ENCODE peak calls at places on chromosomes 13 and 19, in seven cellular contexts. B is neuronal stem cell, J is IMR-90, O is mesenchymal stem cell, P is mesendoderm, U is H1, G is trophoblast cell. D is an unnamed sample.

GRCh38 chr19:35830986-35831385 is 18.3 kb upstream of the PRODH2 start:
- DNase-seq in J (no peak), U (no peak), G (no peak), P (no peak), O (no peak), B (no peak), D (no peak)

GRCh38 chr13:111505175-111505777 is 184.8 kb downstream of the TEX29 start:
- DNase-seq in G (no peak), B (peak), P (peak), U (peak), J (no peak), O (no peak), D (peak)

GRCh38 chr19:46926201-46927071 is 65.6 kb downstream of the ARHGAP35 start:
- DNase-seq in B (no peak), G (no peak), J (no peak), P (no peak), U (no peak), O (no peak), D (no peak)

GRCh38 chr19:50432658-50433057 is at the start of gene MYBPC2:
- DNase-seq in U (no peak), P (no peak), J (no peak), O (no peak), G (peak), B (no peak), D (no peak)

GRCh38 chr13:40553356-40553755 is 113.1 kb downstream of the FOXO1 start:
- DNase-seq in J (no peak), G (no peak), B (no peak), O (no peak), U (no peak), P (no peak), D (no peak)

GRCh38 chr19:34555447-34555846 is 73.9 kb downstream of the WTIP start:
- DNase-seq in U (no peak), O (no peak), J (no peak), P (peak), B (no peak), G (peak), D (peak)

GRCh38 chr13:30119476-30119875 is 187.9 kb downstream of the KATNAL1 start:
- DNase-seq in U (no peak), P (no peak), J (peak), B (no peak), O (peak), G (peak), D (no peak)

GRCh38 chr13:32121316-32121715 is 89.7 kb downstream of the FRY start:
- DNase-seq in U (no peak), P (no peak), B (no peak), O (no peak), G (no peak), J (no peak), D (no peak)

GRCh38 chr13:66114127-66114526 is 1116.0 kb downstream of the PCDH9 start:
- DNase-seq in G (no peak), U (no peak), B (no peak), O (no peak), P (no peak), J (peak), D (no peak)

GRCh38 chr13:110702591-110703526 is 3.1 kb downstream of the CARS2 start:
- DNase-seq in O (peak), J (peak), P (no peak), B (no peak), G (no peak), U (no peak), D (no peak)

GRCh38 chr13:59480857-59481256 is 682.9 kb downstream of the DIAPH3 start:
- DNase-seq in U (no peak), O (no peak), B (no peak), P (no peak), J (no peak), G (no peak), D (no peak)

GRCh38 chr19:30117636-30118145 is 175.7 kb downstream of the URI1 start:
- DNase-seq in O (no peak), J (no peak), G (no peak), B (no peak), U (no peak), P (no peak), D (no peak)

GRCh38 chr13:111486331-111486730 is 165.9 kb downstream of the TEX29 start:
- DNase-seq in O (no peak), U (no peak), B (no peak), P (no peak), J (no peak), G (no peak), D (no peak)

GRCh38 chr19:46040952-46041500 is at the start of gene IGFL4:
- DNase-seq in J (no peak), G (no peak), P (no peak), B (no peak), O (no peak), U (no peak), D (no peak)

GRCh38 chr19:11278670-11279069 is 16.3 kb upstream of the DOCK6 start:
- DNase-seq in O (peak), B (no peak), G (no peak), U (no peak), J (no peak), P (peak), D (no peak)

GRCh38 chr13:28575200-28575599 is 80.3 kb upstream of the FLT1 start:
- DNase-seq in B (no peak), P (no peak), G (peak), J (no peak), O (no peak), U (no peak), D (no peak)

GRCh38 chr13:44230071-44230470 is 143.6 kb upstream of the SERP2 start:
- DNase-seq in G (peak), U (no peak), P (no peak), O (peak), B (no peak), J (peak), D (no peak)

GRCh38 chr19:6229951-6230712 is 49.6 kb downstream of the MLLT1 start:
- DNase-seq in J (no peak), U (no peak), P (no peak), G (no peak), B (no peak), O (no peak), D (no peak)

GRCh38 chr13:113734826-113735125 is 24.2 kb upstream of the TMEM255B start:
- DNase-seq in U (no peak), G (no peak), B (no peak), J (no peak), P (no peak), O (no peak), D (no peak)

GRCh38 chr13:99384468-99384867 is 77.3 kb upstream of the GPR183 start:
- DNase-seq in O (no peak), J (no peak), G (no peak), U (no peak), P (no peak), B (no peak), D (peak)

GRCh38 chr19:41321600-41322270 is 11.8 kb downstream of the CCDC97 start:
- DNase-seq in U (peak), J (peak), O (peak), G (peak), P (peak), B (peak), D (peak)

GRCh38 chr19:39405930-39406655 is 554 bp upstream of the ZFP36 start:
- DNase-seq in O (peak), U (no peak), J (no peak), G (peak), P (no peak), B (no peak), D (peak)

GRCh38 chr13:110113284-110113764 is 193.6 kb downstream of the COL4A1 start:
- DNase-seq in U (no peak), J (peak), O (peak), B (no peak), P (no peak), G (peak), D (no peak)

GRCh38 chr19:33325920-33326319 is 23.6 kb upstream of the CEBPA start:
- DNase-seq in G (no peak), J (no peak), B (no peak), P (no peak), U (no peak), O (no peak), D (no peak)

GRCh38 chr13:29993716-29994488 is 143.5 kb upstream of the UBL3 start:
- DNase-seq in U (no peak), O (peak), P (no peak), G (peak), B (no peak), J (peak), D (no peak)

GRCh38 chr13:85816413-85816812 is 17.2 kb upstream of the SLITRK6 start:
- DNase-seq in G (peak), J (no peak), U (no peak), B (no peak), O (no peak), P (peak), D (no peak)

GRCh38 chr13:93522486-93522885 is 295.9 kb downstream of the GPC6 start:
- DNase-seq in P (peak), U (no peak), O (no peak), B (no peak), G (no peak), J (peak), D (no peak)

GRCh38 chr13:44744880-44745633 is 168.9 kb upstream of the TSC22D1 start:
- DNase-seq in U (no peak), G (peak), J (no peak), O (no peak), B (no peak), P (no peak), D (no peak)

GRCh38 chr13:81171065-81171647 is 830.2 kb upstream of the SPRY2 start:
- DNase-seq in U (no peak), O (peak), G (peak), J (no peak), B (peak), P (peak), D (no peak)

GRCh38 chr19:33704271-33704670 is 82.5 kb downstream of the CHST8 start:
- DNase-seq in B (no peak), O (no peak), P (no peak), J (no peak), G (no peak), U (no peak), D (no peak)

GRCh38 chr13:19362946-19363510 is 181.4 kb upstream of the TUBA3C start:
- DNase-seq in O (no peak), U (no peak), P (no peak), G (no peak), B (no peak), J (no peak), D (no peak)

GRCh38 chr13:27573265-27573664 is 47.1 kb downstream of the LNX2 start:
- DNase-seq in U (no peak), B (no peak), J (peak), O (peak), P (no peak), G (peak), D (no peak)

GRCh38 chr19:51026554-51026831 is at the start of gene KLK11:
- DNase-seq in P (no peak), G (no peak), O (no peak), J (no peak), B (no peak), U (no peak), D (no peak)

GRCh38 chr19:6078068-6078467 is 32.2 kb downstream of the RFX2 start:
- DNase-seq in B (no peak), P (no peak), J (no peak), U (no peak), G (no peak), O (no peak), D (no peak)

GRCh38 chr13:19713186-19713965 is 69.4 kb downstream of the PSPC1 start:
- DNase-seq in O (peak), J (peak), G (peak), U (no peak), P (peak), B (no peak), D (no peak)

GRCh38 chr19:45790942-45791341 is 1.7 kb downstream of the DMWD start:
- DNase-seq in J (no peak), P (no peak), O (no peak), U (no peak), G (no peak), B (no peak), D (no peak)

GRCh38 chr13:102225892-102226291 is 176.0 kb downstream of the FGF14 start:
- DNase-seq in O (no peak), J (no peak), U (no peak), P (no peak), G (no peak), B (no peak), D (no peak)
- H3K18ac ChIP-seq in O (no peak), J (no peak), U (no peak), P (no peak), G (no peak), B (no peak), D (no peak)

GRCh38 chr19:48283908-48284307 is 14.0 kb downstream of the ZNF114 start:
- DNase-seq in P (peak), O (peak), U (no peak), B (no peak), G (peak), J (peak), D (no peak)

GRCh38 chr19:48290341-48290922 is 20.6 kb downstream of the ZNF114 start:
- DNase-seq in O (peak), P (peak), G (peak), U (peak), J (peak), B (peak), D (peak)

GRCh38 chr19:48284891-48285290 is 15.0 kb downstream of the ZNF114 start:
- DNase-seq in J (peak), B (no peak), U (no peak), G (no peak), P (no peak), O (peak), D (no peak)

GRCh38 chr19:48290923-48291700 is 21.2 kb downstream of the ZNF114 start:
- DNase-seq in O (peak), B (peak), J (peak), G (peak), U (peak), P (peak), D (peak)

GRCh38 chr19:48287748-48288147 is 17.9 kb downstream of the ZNF114 start:
- DNase-seq in J (no peak), B (no peak), U (no peak), O (no peak), P (no peak), G (no peak), D (no peak)
- H2BK120ac ChIP-seq in J (no peak), B (no peak), U (no peak), O (no peak), P (no peak), G (no peak), D (no peak)

GRCh38 chr13:79512950-79513349 is 32.0 kb downstream of the NDFIP2 start:
- DNase-seq in B (no peak), J (no peak), G (no peak), P (no peak), O (no peak), U (no peak), D (no peak)

GRCh38 chr13:79519252-79519651 is 38.3 kb downstream of the NDFIP2 start:
- DNase-seq in J (peak), G (peak), P (no peak), U (no peak), B (no peak), O (peak), D (no peak)

GRCh38 chr13:79522583-79522982 is 41.6 kb downstream of the NDFIP2 start:
- DNase-seq in J (peak), B (no peak), P (no peak), G (no peak), O (no peak), U (no peak), D (no peak)

GRCh38 chr13:79516590-79516989 is 35.6 kb downstream of the NDFIP2 start:
- DNase-seq in G (no peak), J (no peak), P (no peak), U (no peak), O (no peak), B (no peak), D (no peak)
- H3K18ac ChIP-seq in G (no peak), J (no peak), P (no peak), U (no peak), O (no peak), B (no peak), D (no peak)

GRCh38 chr13:88800505-88800904 is 1129.3 kb downstream of the SLITRK5 start:
- DNase-seq in J (no peak), P (no peak), U (no peak), O (no peak), G (no peak), B (no peak), D (no peak)
- H2BK120ac ChIP-seq in J (no peak), P (no peak), U (no peak), O (no peak), G (no peak), B (no peak), D (no peak)

GRCh38 chr13:43079392-43079931 is 56.1 kb downstream of the DNAJC15 start:
- DNase-seq in G (no peak), J (no peak), O (no peak), P (no peak), U (no peak), B (no peak), D (no peak)

GRCh38 chr13:43077446-43077845 is 54.1 kb downstream of the DNAJC15 start:
- DNase-seq in J (no peak), B (no peak), G (no peak), U (no peak), P (peak), O (peak), D (no peak)

GRCh38 chr13:43080199-43080598 is 56.8 kb downstream of the DNAJC15 start:
- DNase-seq in J (no peak), U (no peak), P (no peak), O (no peak), B (no peak), G (no peak), D (no peak)

GRCh38 chr13:43078399-43078798 is 55.0 kb downstream of the DNAJC15 start:
- DNase-seq in U (no peak), P (no peak), B (no peak), G (no peak), O (no peak), J (no peak), D (no peak)

DNA sequence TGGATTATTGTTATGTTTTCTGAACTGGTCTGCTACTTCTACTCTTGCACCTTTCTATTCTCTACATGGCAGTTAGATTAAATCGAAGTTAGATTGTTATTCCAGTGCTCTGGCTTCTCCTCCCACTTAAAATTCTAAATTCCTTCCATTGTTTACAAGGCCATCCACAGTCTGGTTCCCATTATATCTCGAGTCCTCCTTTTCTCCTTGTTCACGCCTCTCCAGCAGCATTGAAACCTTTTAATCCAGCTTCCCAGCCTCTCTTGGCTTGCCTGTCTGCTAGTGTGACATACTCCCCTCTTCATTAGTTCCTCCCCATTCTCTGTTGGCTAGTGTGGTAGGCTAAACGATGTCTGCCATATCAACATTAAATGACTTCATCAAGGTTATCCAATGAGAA is 54.5 kb downstream of the DNAJC15 start:
- DNase-seq in B (no peak), G (no peak), P (peak), U (no peak), O (no peak), J (no peak), D (no peak)
- H3K18ac ChIP-seq in B (no peak), G (no peak), P (no peak), U (no peak), O (no peak), J (no peak), D (no peak)

GRCh38 chr13:41674246-41674645 is 216.9 kb downstream of the RGCC start:
- DNase-seq in P (no peak), U (no peak), G (no peak), B (no peak), O (no peak), J (no peak), D (no peak)
- H2BK120ac ChIP-seq in P (no peak), U (no peak), G (no peak), B (no peak), O (no peak), J (no peak), D (no peak)

GRCh38 chr19:1105217-1105872 is 1.6 kb downstream of the GPX4 start:
- DNase-seq in O (peak), B (no peak), J (peak), G (peak), P (no peak), U (no peak), D (no peak)

GRCh38 chr19:1101337-1101698 is 2.5 kb upstream of the GPX4 start:
- DNase-seq in J (no peak), G (no peak), O (no peak), P (peak), U (no peak), B (no peak), D (no peak)

GRCh38 chr19:1104452-1105216 is 840 bp downstream of the GPX4 start:
- DNase-seq in P (peak), G (peak), U (no peak), J (peak), B (peak), O (peak), D (peak)

GRCh38 chr19:1103691-1104451 is at the start of gene GPX4:
- DNase-seq in J (peak), B (peak), O (peak), U (peak), P (peak), G (peak), D (peak)

DNA sequence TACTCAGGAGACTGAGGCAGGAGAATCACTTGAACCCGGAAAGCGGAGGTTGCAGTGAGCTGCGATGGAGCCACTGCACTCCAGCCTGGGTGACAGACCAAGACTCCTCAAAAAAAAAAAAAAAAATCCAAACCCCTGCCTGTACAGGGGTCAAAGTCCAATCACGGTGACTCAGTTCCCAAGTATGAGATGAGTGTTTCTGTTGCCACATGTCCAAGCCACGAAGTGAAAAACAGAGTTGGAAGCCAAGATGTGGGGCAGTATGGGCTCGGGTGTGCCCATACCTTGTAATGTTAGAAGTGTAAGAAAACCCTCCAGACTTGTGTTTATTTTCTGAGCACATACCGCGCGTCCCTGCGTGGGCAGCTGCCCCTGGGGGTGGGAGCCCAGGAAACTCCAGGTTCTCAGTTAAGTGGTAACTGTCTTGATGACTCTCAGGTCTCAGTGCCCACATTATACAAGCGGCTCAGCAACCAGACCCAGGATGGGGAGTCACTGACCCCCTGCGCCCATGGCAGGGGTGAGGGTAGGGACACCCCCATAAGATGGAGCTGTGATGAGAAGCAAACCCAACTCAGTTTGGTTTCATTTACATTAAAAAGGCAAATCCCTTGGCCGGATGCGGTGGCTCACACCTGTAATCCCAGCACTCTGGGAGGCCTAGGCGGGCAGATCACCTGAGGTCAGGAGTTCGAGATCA is 1.2 kb upstream of the GPX4 start:
- DNase-seq in B (no peak), J (peak), P (peak), O (peak), U (no peak), G (peak), D (no peak)
- H3K18ac ChIP-seq in B (peak), J (peak), P (no peak), O (peak), U (no peak), G (peak), D (no peak)